ENCODE peak calls at places on chromosomes 6 and 20, in seven cellular contexts. R is fibroblast of lung, A is ascending aorta, G is mammary epithelial cell, D is lung, F is A549, C is tibial artery. J is an unnamed sample.

GRCh38 chr6:158861686-158862381 is 42.7 kb upstream of the EZR start:
- DNase-seq in C (no peak), F (no peak), A (no peak), G (peak; percentile 40), D (no peak), R (no peak), J (no peak)

GRCh38 chr20:25280051-25280573 is 32.2 kb downstream of the PYGB start:
- DNase-seq in D (no peak), C (peak; percentile 58), G (no peak), A (peak; percentile 5), F (no peak), R (no peak), J (no peak)

GRCh38 chr6:139204978-139205377 is 70.1 kb downstream of the HECA start:
- DNase-seq in A (no peak), D (no peak), G (no peak), F (no peak), R (no peak), C (no peak), J (no peak)

GRCh38 chr6:42226251-42227143 is 8.8 kb upstream of the MRPS10 start:
- DNase-seq in G (peak; percentile 96), A (no peak), F (peak; percentile 68), C (no peak), D (no peak), R (peak; percentile 76), J (peak; percentile 38)

GRCh38 chr6:7468382-7469081 is 72.9 kb upstream of the DSP start:
- DNase-seq in R (peak; percentile 56), G (peak; percentile 54), C (no peak), A (no peak), D (no peak), F (peak; percentile 64), J (no peak)

GRCh38 chr6:13339863-13340635 is 11.7 kb upstream of the TBC1D7 start:
- DNase-seq in F (no peak), C (no peak), G (no peak), R (no peak), A (no peak), D (no peak), J (no peak)

GRCh38 chr6:12538881-12539357 is 177.6 kb upstream of the PHACTR1 start:
- DNase-seq in R (peak; percentile 69), D (no peak), A (no peak), G (no peak), C (peak; percentile 69), F (no peak), J (no peak)

GRCh38 chr6:37407948-37408347 is 25.1 kb upstream of the CMTR1 start:
- DNase-seq in R (no peak), A (no peak), G (peak; percentile 25), D (no peak), C (no peak), F (no peak), J (no peak)

GRCh38 chr6:43817192-43817591 is 47.2 kb downstream of the VEGFA start:
- DNase-seq in C (no peak), G (peak; percentile 14), D (no peak), A (no peak), F (peak; percentile 66), R (no peak), J (no peak)

GRCh38 chr20:50089140-50089786 is 23.7 kb downstream of the UBE2V1 start:
- DNase-seq in D (no peak), G (no peak), F (no peak), C (no peak), R (no peak), A (no peak), J (no peak)

GRCh38 chr6:106702451-106703110 is 73.2 kb downstream of the QRSL1 start:
- DNase-seq in D (no peak), R (no peak), G (no peak), F (no peak), C (no peak), A (no peak), J (no peak)

GRCh38 chr6:139981066-139981624 is 606.7 kb upstream of the CITED2 start:
- DNase-seq in R (peak; percentile 41), G (no peak), C (no peak), D (no peak), A (no peak), F (no peak), J (no peak)

GRCh38 chr20:34172926-34173325 is 60.9 kb upstream of the EIF2S2 start:
- DNase-seq in C (no peak), D (no peak), R (no peak), F (no peak), A (no peak), G (no peak), J (no peak)

GRCh38 chr20:51763965-51764602 is 4.1 kb downstream of the ATP9A start:
- DNase-seq in D (no peak), F (no peak), A (no peak), G (no peak), C (no peak), R (peak; percentile 51), J (no peak)

GRCh38 chr6:142482973-142483372 is 181.2 kb downstream of the ADGRG6 start:
- DNase-seq in R (no peak), C (no peak), G (no peak), F (no peak), A (no peak), D (no peak), J (no peak)

GRCh38 chr6:38153076-38153475 is 333.5 kb downstream of the ZFAND3 start:
- DNase-seq in D (no peak), F (no peak), C (no peak), R (no peak), A (no peak), G (no peak), J (no peak)

GRCh38 chr6:129252377-129253071 is 369.6 kb downstream of the LAMA2 start:
- DNase-seq in G (no peak), C (no peak), R (peak; percentile 36), D (no peak), A (no peak), F (no peak), J (peak; percentile 15)

GRCh38 chr20:63248835-63249591 is 5.2 kb downstream of the NKAIN4 start:
- DNase-seq in D (no peak), C (no peak), R (no peak), A (no peak), G (no peak), F (no peak), J (no peak)

GRCh38 chr6:6771964-6772363 is 183.4 kb downstream of the LY86 start:
- DNase-seq in C (no peak), G (no peak), F (no peak), A (no peak), R (no peak), D (no peak), J (no peak)

GRCh38 chr20:38315290-38315966 is 11.5 kb downstream of the BPI start:
- DNase-seq in R (peak; percentile 37), C (no peak), G (no peak), D (no peak), A (no peak), F (no peak), J (no peak)

GRCh38 chr20:41072099-41072798 is 43.6 kb downstream of the TOP1 start:
- DNase-seq in C (peak; percentile 68), D (no peak), A (no peak), R (peak; percentile 91), G (peak; percentile 81), F (no peak), J (no peak)

DNA sequence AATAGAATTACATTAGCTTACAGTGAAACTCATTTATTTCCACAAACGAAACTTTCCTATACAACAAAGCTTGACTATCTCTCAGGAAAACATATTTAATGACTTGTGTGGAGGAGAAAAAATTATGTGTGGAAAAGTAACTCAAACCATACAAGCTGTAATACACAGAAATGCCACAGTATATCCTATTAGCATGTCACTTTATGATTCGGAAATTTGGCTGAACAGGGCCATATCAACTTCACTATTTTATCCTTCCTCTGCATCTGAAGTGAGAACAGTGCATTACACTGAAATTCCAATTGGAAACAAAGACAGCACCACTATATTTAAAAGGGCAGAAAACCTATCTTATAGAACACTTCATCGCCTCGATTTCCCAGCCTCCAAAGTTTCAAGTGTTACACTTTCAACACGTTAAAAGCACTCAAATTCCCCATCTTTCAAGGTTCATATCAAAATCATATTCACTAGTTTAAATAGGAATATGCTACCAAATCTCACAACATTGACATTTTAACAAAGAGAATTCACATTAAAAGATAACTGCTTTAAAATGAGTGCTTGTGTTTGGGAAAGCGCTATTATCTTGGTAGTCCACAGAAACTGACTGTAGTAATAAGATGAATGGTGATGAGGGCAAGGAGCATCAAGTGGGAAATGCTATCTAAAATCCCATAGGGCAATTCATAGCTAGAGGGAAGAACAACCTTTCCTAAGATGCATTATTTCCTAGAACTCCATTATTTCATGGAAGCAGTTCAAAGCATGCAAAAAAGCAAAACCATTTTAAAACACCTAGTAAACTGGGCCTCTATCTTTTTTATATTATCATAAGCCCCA is 1.8 kb downstream of the REV3L start:
- DNase-seq in G (peak; percentile 13), R (peak; percentile 39), C (no peak), D (no peak), A (no peak), F (no peak), J (no peak)
- H3K27ac ChIP-seq in G (peak overlapping the region; percentile 81), R (peak overlapping the region; percentile 92), C (peak overlapping the region; percentile 100), D (no peak overlapping the region), A (peak overlapping the region; percentile 97), F (peak overlapping the region; percentile 99), J (no peak overlapping the region)

GRCh38 chr6:52551483-52552277 is 25.2 kb downstream of the TRAM2 start:
- DNase-seq in G (peak; percentile 66), A (no peak), R (peak; percentile 94), F (no peak), D (peak; percentile 76), C (peak; percentile 89), J (peak; percentile 87)
- H3K4me3 ChIP-seq in G (no peak overlapping the region), A (peak overlapping the region; percentile 46), R (no peak overlapping the region), F (no peak overlapping the region), D (no peak overlapping the region), C (peak overlapping the region; percentile 3), J (peak overlapping the region; percentile 22)

DNA sequence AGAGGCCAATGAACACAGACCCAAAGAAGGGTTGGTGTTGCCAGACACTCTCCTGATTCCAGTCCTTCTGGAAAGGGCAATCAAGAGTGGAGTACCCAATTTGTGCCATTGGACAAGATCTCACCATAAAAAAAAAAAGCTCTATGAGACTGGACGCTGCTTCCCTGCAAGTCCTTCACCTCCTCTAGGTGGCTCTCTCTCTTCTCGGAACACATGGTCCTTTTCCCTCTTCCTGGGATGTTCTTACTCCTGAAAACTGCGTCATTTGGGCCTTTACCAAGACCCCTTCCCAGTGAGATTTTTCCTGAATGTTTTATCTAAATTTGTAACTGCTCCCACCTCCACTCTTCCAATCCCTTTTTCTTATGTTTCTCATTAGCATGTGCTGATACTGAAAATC is 280.8 kb downstream of the FOXA2 start:
- DNase-seq in R (no peak), G (no peak), D (no peak), C (no peak), A (no peak), F (peak; percentile 53), J (no peak)
- TF ChIP-seq CTCF in R (no peak), G (peak; percentile 18), D (no peak), C (no peak), A (no peak), F (peak; percentile 44), J (no peak)

DNA sequence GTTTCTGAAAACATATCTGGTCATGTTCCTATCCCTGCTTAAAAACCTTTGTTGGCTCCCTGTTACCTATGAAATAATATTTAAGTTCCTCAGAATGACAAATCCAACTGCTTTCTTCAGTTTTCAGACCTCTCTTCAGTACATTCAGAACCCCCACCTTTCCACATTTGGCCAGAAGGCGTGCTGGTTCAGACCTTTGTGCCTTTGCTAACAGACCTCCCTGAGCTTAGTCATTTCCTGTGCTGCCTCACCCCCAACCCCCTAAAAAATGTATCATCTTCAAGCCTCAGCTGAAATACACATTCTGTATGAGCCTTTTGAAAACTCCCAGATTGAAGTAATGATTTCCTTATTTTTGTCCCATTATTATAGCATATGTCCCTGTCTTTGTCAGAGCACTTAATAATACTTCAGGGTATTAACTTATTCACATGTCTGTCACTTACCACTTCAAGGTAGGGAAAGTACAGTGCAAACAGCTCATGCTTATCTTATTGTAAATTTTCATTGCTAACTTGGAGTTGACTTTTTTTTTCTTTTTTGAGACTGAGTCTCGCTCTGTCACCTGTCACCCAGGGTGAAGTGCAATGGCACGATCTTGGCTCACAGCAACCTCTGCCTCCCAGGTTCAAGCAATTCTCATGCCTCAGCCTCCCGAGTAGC is 19.7 kb downstream of the FAM217A start:
- DNase-seq in R (peak; percentile 88), D (no peak), G (peak; percentile 83), C (no peak), F (peak; percentile 59), A (no peak), J (peak; percentile 46)
- H3K27ac ChIP-seq in R (peak overlapping the region; percentile 81), D (peak overlapping the region; percentile 4), G (peak overlapping the region; percentile 85), C (no peak overlapping the region), F (peak overlapping the region; percentile 92), A (no peak overlapping the region), J (peak overlapping the region; percentile 77)